ENCODE peak calls at places on chromosomes 7 and 10, in eight cellular contexts. Y is fibroblast of lung; T is RPMI7951; C is anterior cingulate cortex; Q is iris pigment epithelial cell; F is NCI-H2171; I is stimulated activated CD4-positive, alpha-beta T cell treated with anti-CD3 and anti-CD28 coated beads, Interleukin-1b, Interleukin-23, amount 100 ng/mL, for 1 hour; V is OCI-LY7. N is an unnamed sample.

GRCh38 chr7:20197837-20198236 is 19.3 kb downstream of the MACC1 start:
- DNase-seq in Q (no peak), V (no peak), F (no peak), I (no peak), C (no peak), Y (no peak), T (peak), N (no peak)

GRCh38 chr10:128463991-128464755 is 337.9 kb upstream of the MKI67 start:
- DNase-seq in T (peak), V (peak), C (peak), F (no peak), I (no peak), Y (peak), Q (peak), N (no peak)

GRCh38 chr10:22475857-22476600 is 130.7 kb downstream of the SPAG6 start:
- DNase-seq in T (peak), F (no peak), Y (no peak), I (no peak), V (no peak), Q (peak), C (peak), N (no peak)

GRCh38 chr7:93119191-93119905 is 1.6 kb upstream of the SAMD9 start:
- DNase-seq in Q (no peak), T (peak), C (no peak), V (no peak), Y (no peak), I (no peak), F (no peak), N (no peak)

GRCh38 chr10:12484945-12485805 is 135.8 kb downstream of the CAMK1D start:
- DNase-seq in Y (no peak), Q (no peak), I (no peak), C (peak), V (peak), F (no peak), T (no peak), N (no peak)

GRCh38 chr10:74223755-74224530 is 72.9 kb downstream of the ADK start:
- DNase-seq in T (peak), Q (peak), Y (peak), I (no peak), V (no peak), C (no peak), F (no peak), N (peak)

GRCh38 chr7:77245015-77245755 is 45.6 kb upstream of the FGL2 start:
- DNase-seq in T (peak), Q (no peak), I (no peak), V (no peak), F (no peak), Y (no peak), C (no peak), N (no peak)

GRCh38 chr10:121753726-121754476 is 155.7 kb upstream of the FGFR2 start:
- DNase-seq in Y (peak), T (peak), V (peak), I (no peak), F (peak), C (no peak), Q (peak), N (peak)

GRCh38 chr7:143490719-143491306 is 13.1 kb downstream of the TAS2R41 start:
- DNase-seq in V (no peak), T (peak), F (no peak), Q (peak), Y (peak), C (no peak), I (no peak), N (no peak)

GRCh38 chr10:127441350-127442219 is 107.5 kb upstream of the NPS start:
- DNase-seq in Q (no peak), T (no peak), V (no peak), F (no peak), C (no peak), I (no peak), Y (no peak), N (no peak)

GRCh38 chr10:112383325-112383724 is 9.4 kb downstream of the ACSL5 start:
- DNase-seq in Q (peak), V (no peak), C (no peak), T (peak), Y (peak), F (no peak), I (no peak), N (no peak)

GRCh38 chr7:80785961-80786360 is 132.9 kb downstream of the SEMA3C start:
- DNase-seq in V (no peak), Y (peak), C (no peak), I (no peak), Q (peak), T (no peak), F (no peak), N (no peak)

N was measured in skeletal muscle cell.